ENCODE peak calls at places on chromosomes 13 and 19, in seven cellular contexts. Z is IMR-90; G is heart right ventricle; H is type B pancreatic cell; T is CD4-positive, alpha-beta T cell; N is colonic mucosa; U is BJ. A is an unnamed sample.

GRCh38 chr13:26561636-26562537 is 4.4 kb downstream of the WASF3 start:
- DNase-seq in Z (peak), G (no peak), H (no peak), T (no peak), N (no peak), U (peak), A (peak)

GRCh38 chr19:55133639-55134444 is 15.2 kb downstream of the TNNT1 start:
- DNase-seq in Z (no peak), G (no peak), H (no peak), T (no peak), N (no peak), U (no peak), A (no peak)

GRCh38 chr19:10398819-10399218 is 4.5 kb downstream of the CDC37 start:
- DNase-seq in Z (no peak), G (no peak), H (no peak), T (no peak), N (no peak), U (no peak), A (no peak)

GRCh38 chr13:112466132-112467025 is 90.2 kb downstream of the SPACA7 start:
- DNase-seq in Z (no peak), G (no peak), H (no peak), T (no peak), N (no peak), U (no peak), A (no peak)

GRCh38 chr13:49681837-49682236 is 9.4 kb downstream of the EBPL start:
- DNase-seq in Z (peak), G (no peak), H (no peak), T (no peak), N (no peak), U (no peak), A (peak)

GRCh38 chr19:50658438-50659317 is 9.4 kb downstream of the C19orf81 start:
- DNase-seq in Z (peak), G (peak), H (peak), T (peak), N (peak), U (no peak), A (peak)

GRCh38 chr13:21008026-21008425 is 53.4 kb downstream of the LATS2 start:
- DNase-seq in Z (no peak), G (no peak), H (no peak), T (no peak), N (no peak), U (no peak), A (no peak)

GRCh38 chr13:23656637-23657036 is 86.4 kb downstream of the TNFRSF19 start:
- DNase-seq in Z (peak), G (no peak), H (no peak), T (no peak), N (no peak), U (peak), A (peak)

GRCh38 chr19:15672580-15673175 is at the start of gene CYP4F12:
- DNase-seq in Z (no peak), G (peak), H (no peak), T (peak), N (peak), U (no peak), A (no peak)

GRCh38 chr13:46586766-46587509 is 34.0 kb downstream of the LRCH1 start:
- DNase-seq in Z (no peak), G (no peak), H (no peak), T (no peak), N (no peak), U (peak), A (no peak)

GRCh38 chr13:39036212-39036611 is 1.7 kb downstream of the PROSER1 start:
- DNase-seq in Z (peak), G (no peak), H (no peak), T (no peak), N (peak), U (no peak), A (peak)

GRCh38 chr13:66329988-66330429 is 900.1 kb downstream of the PCDH9 start:
- DNase-seq in Z (peak), G (no peak), H (no peak), T (no peak), N (no peak), U (no peak), A (peak)

GRCh38 chr13:96769874-96770273 is 224.4 kb downstream of the OXGR1 start:
- DNase-seq in Z (no peak), G (no peak), H (no peak), T (no peak), N (no peak), U (no peak), A (no peak)

GRCh38 chr13:53272873-53273272 is 244.3 kb downstream of the OLFM4 start:
- DNase-seq in Z (no peak), G (no peak), H (no peak), T (no peak), N (no peak), U (no peak), A (no peak)

GRCh38 chr13:49997935-49998334 is 1.1 kb downstream of the TRIM13 start:
- DNase-seq in Z (no peak), G (no peak), H (no peak), T (no peak), N (peak), U (no peak), A (no peak)

GRCh38 chr13:91405240-91405639 is 6.8 kb downstream of the GPC5 start:
- DNase-seq in Z (no peak), G (no peak), H (no peak), T (no peak), N (no peak), U (no peak), A (no peak)

GRCh38 chr13:91401916-91402315 is 3.5 kb downstream of the GPC5 start:
- DNase-seq in Z (no peak), G (no peak), H (no peak), T (no peak), N (no peak), U (no peak), A (no peak)

GRCh38 chr13:91409661-91410060 is 11.2 kb downstream of the GPC5 start:
- DNase-seq in Z (no peak), G (no peak), H (no peak), T (no peak), N (no peak), U (no peak), A (no peak)

GRCh38 chr13:91406619-91407018 is 8.2 kb downstream of the GPC5 start:
- DNase-seq in Z (peak), G (no peak), H (no peak), T (no peak), N (no peak), U (no peak), A (peak)
- TF ChIP-seq CTCF in Z (peak), G (peak), H (peak), T (peak), N (no peak), U (peak), A (peak)

DNA sequence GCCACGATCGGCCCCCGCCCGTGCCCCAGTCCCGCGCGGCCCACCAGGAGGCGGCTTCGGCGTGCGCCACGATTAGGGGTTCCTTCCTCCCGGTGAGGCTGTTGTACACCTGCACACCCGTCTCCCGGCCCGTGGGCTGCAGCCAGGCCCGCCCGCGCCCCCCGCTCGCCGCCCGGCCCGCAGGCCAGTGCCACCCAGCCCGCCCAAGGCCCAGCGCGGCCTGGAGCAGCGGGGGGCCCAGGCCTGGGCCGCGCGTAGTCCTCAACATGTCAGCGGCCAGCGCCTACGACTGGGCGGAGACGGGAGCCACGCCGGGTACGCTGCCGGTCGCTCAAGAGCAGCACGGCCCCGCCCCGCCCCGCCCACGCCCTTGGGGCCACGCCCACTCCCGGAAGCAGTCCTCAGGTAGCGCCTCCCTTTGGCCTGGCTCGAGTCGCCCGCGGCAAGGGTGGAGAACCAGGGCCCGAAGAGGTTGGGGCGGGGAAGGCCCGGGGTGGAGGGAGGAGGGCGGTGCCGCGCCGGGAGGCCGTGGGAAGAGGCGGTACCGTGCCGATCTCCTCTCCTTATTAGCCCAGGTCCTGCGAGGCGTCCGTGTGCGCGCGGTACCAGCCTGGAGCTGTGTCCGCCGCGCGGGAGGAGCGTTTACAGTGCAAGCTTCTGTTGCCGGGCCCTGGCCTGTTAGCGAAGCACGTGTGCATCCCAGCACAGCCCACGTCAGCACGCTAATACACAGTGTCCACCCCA is at the start of gene CARS2:
- DNase-seq in Z (peak), G (peak), H (peak), T (peak), N (peak), U (peak), A (peak)
- TF ChIP-seq CTCF in Z (peak), G (peak), H (peak), T (no peak), N (no peak), U (peak), A (no peak)

DNA sequence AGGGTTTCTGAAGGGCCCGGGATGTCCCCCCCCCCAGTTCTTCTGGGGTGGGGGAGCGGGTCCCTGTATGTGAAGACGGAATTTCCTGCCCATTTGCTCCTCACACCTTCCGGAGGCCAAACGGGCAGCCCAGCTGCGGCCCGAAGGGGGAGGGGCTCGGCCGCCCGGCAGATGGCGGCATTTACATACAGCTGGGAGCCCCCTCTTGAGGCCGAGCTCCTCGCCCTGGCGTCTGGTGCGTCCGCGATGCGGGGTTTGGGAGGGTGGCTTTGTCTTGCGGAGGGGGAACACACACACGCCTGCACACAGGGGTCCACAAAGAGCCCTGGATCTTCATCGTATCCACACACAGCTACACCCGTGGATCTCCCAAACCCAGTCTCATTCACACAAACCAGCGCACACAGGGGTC is 891 bp upstream of the DLL3 start:
- DNase-seq in Z (peak), G (peak), H (peak), T (no peak), N (peak), U (no peak), A (peak)
- TF ChIP-seq CTCF in Z (peak), G (peak), H (peak), T (peak), N (peak), U (peak), A (peak)

GRCh38 chr13:37960427-37960826 is 90.9 kb upstream of the TRPC4 start:
- DNase-seq in Z (peak), G (no peak), H (no peak), T (no peak), N (no peak), U (no peak), A (peak)
- TF ChIP-seq CTCF in Z (peak), G (no peak), H (peak), T (no peak), N (no peak), U (peak), A (peak)

GRCh38 chr13:80975903-80976302 is 635.0 kb upstream of the SPRY2 start:
- DNase-seq in Z (no peak), G (no peak), H (no peak), T (no peak), N (no peak), U (no peak), A (no peak)

GRCh38 chr13:80973721-80974120 is 632.8 kb upstream of the SPRY2 start:
- DNase-seq in Z (no peak), G (no peak), H (no peak), T (no peak), N (no peak), U (no peak), A (no peak)

GRCh38 chr13:80977168-80977567 is 636.2 kb upstream of the SPRY2 start:
- DNase-seq in Z (no peak), G (no peak), H (no peak), T (no peak), N (no peak), U (no peak), A (no peak)

DNA sequence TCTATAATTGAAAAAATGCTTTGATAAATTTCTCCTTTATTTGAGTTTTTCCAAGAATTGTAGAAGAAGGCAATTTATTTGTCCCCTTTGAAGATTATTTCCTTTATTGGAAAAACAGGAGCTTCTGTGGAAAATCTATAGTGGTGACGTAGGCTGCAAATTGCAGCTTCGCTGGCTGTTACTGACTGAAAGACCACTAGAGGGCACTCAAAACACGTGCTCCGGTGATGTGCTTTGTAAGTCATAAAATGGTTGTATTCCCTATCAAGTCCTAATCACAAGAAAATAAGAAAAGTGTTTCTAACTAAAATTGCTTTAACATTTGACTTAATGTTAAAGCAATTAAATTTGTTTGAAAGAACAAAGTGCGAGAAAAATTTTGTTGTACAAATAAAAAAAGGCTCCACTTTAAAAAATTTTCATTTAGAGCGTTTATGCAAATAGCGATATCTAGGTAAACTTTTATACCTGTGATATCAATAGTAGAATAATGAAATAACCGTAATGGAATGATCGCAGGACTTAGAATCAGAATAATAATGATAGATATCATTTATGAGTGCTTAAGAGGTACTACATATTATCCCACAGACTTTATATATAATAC is 638.2 kb upstream of the SPRY2 start:
- DNase-seq in Z (peak), G (no peak), H (no peak), T (no peak), N (peak), U (peak), A (peak)
- TF ChIP-seq CTCF in Z (peak), G (peak), H (peak), T (peak), N (peak), U (peak), A (peak)

A was measured in astrocyte of the spinal cord.